ENCODE peak calls at places on chromosomes 13 and 19, in seven cellular contexts. S, G, C, V, B, Z and X are unnamed samples.

GRCh38 chr19:47587295-47587694 is 14.3 kb upstream of the ZNF541 start:
- DNase-seq in S (peak), G (peak), C (no peak), V (no peak), B (peak), Z (no peak), X (no peak)

GRCh38 chr19:57249329-57249728 is 8.9 kb downstream of the ZNF805 start:
- DNase-seq in S (peak), G (no peak), C (no peak), V (no peak), B (no peak), Z (no peak), X (no peak)

GRCh38 chr13:89968468-89968867 is 1379.0 kb upstream of the MIR17HG start:
- DNase-seq in S (no peak), G (no peak), C (no peak), V (no peak), B (no peak), Z (no peak), X (no peak)

GRCh38 chr19:30170081-30170480 is 202.1 kb upstream of the ZNF536 start:
- DNase-seq in S (no peak), G (no peak), C (no peak), V (no peak), B (no peak), Z (no peak), X (no peak)

GRCh38 chr19:1232652-1233360 is 5.0 kb downstream of the CBARP start:
- DNase-seq in S (peak), G (no peak), C (no peak), V (peak), B (no peak), Z (no peak), X (no peak)

GRCh38 chr13:67568205-67568604 is 338.1 kb upstream of the PCDH9 start:
- DNase-seq in S (no peak), G (no peak), C (no peak), V (no peak), B (no peak), Z (no peak), X (no peak)

GRCh38 chr19:1856698-1857603 is 6.4 kb downstream of the KLF16 start:
- DNase-seq in S (peak), G (peak), C (no peak), V (peak), B (peak), Z (no peak), X (peak)

GRCh38 chr19:1009043-1009975 is 9.1 kb downstream of the GRIN3B start:
- DNase-seq in S (peak), G (no peak), C (no peak), V (no peak), B (no peak), Z (no peak), X (no peak)

GRCh38 chr13:65940720-65941119 is 1289.4 kb downstream of the PCDH9 start:
- DNase-seq in S (no peak), G (no peak), C (no peak), V (no peak), B (no peak), Z (no peak), X (no peak)

GRCh38 chr13:51804295-51805172 is 571 bp upstream of the DHRS12 start:
- DNase-seq in S (no peak), G (no peak), C (no peak), V (no peak), B (no peak), Z (no peak), X (no peak)

GRCh38 chr13:33637978-33638743 is 179.8 kb upstream of the RFC3 start:
- DNase-seq in S (peak), G (peak), C (no peak), V (peak), B (no peak), Z (no peak), X (no peak)

GRCh38 chr13:109136873-109137272 is 507.5 kb downstream of the MYO16 start:
- DNase-seq in S (no peak), G (no peak), C (no peak), V (no peak), B (no peak), Z (no peak), X (no peak)

GRCh38 chr19:40217027-40217810 is 965 bp downstream of the TTC9B start:
- DNase-seq in S (no peak), G (peak), C (no peak), V (no peak), B (peak), Z (peak), X (peak)

GRCh38 chr19:39078436-39079200 is 5.5 kb upstream of the ACP7 start:
- DNase-seq in S (peak), G (no peak), C (no peak), V (peak), B (peak), Z (no peak), X (no peak)

GRCh38 chr13:37403776-37404497 is 194.6 kb downstream of the POSTN start:
- DNase-seq in S (peak), G (no peak), C (no peak), V (peak), B (no peak), Z (no peak), X (no peak)

DNA sequence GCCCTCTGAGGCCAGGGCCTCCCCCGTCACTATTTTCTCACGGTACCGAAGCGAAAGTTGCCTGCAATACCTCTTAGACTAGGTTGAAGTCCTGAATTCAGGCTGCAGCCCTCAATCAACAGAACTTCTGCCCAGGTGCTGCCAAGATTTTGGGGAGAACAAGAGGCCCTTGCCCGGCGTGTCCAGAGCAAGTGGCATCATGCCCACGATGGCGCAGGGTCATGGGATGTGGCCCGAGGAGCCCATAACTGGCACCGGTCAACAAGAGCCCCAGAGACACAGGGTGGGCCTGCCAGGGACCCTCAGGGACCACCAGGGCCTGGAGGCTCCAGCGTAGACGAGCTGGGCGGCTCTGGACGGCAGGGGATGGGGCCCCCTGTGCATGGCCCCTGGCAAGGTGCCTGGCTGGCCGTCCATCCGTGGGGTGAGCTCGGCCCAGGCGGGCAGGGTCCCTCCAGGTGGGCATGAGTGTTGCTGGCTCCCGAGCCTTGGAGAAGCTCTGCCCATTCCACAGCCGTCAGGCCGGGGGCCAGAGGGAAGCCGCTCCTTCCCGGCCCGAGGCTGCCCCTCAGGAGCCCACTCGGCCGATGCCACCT is 45.1 kb downstream of the GAS6 start:
- DNase-seq in S (no peak), G (no peak), C (no peak), V (no peak), B (no peak), Z (no peak), X (no peak)
- H3K23ac ChIP-seq in S (no peak), G (no peak), C (no peak), V (no peak), B (no peak), Z (no peak), X (no peak)

DNA sequence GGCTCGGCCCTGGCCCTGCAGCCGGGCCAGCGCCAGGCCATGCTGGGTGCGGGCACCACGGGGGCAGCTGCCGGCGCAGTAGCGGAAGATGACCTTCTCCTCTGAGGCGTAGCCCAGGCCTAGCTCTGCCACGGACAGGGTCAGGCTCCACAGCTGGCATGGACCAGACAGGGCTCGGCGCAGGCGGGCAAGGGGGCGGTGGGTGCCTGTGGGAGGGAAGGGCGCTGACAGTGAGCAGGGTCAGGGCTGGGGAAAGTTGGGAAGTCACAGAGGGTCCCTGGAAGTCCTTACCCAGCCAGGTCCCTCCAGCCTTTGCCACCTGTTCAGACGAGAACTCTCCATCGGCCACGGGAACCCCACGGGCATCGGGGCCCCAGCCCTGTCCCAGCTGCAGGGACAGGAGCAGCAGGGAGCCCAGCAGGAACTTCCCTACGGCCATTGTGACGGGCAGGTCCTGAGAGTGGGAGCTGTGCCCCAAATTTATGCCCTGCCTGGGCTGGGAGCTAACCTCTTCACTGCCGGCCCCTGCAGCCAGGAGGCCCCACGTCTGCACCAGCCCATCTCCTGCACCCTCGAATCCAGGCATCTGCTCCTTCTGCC is at the start of gene PSPN:
- DNase-seq in S (no peak), G (no peak), C (no peak), V (no peak), B (no peak), Z (no peak), X (no peak)
- H3K9ac ChIP-seq in S (no peak), G (no peak), C (no peak), V (peak), B (no peak), Z (no peak), X (no peak)

GRCh38 chr19:31882709-31883108 is 462.7 kb upstream of the ZNF507 start:
- DNase-seq in S (no peak), G (no peak), C (no peak), V (no peak), B (no peak), Z (no peak), X (no peak)

GRCh38 chr19:31881988-31882387 is 463.4 kb upstream of the ZNF507 start:
- DNase-seq in S (no peak), G (no peak), C (no peak), V (no peak), B (no peak), Z (no peak), X (no peak)

GRCh38 chr19:31880283-31880682 is 465.1 kb upstream of the ZNF507 start:
- DNase-seq in S (no peak), G (no peak), C (no peak), V (no peak), B (no peak), Z (no peak), X (no peak)

GRCh38 chr19:31885280-31885853 is 460.0 kb upstream of the ZNF507 start:
- DNase-seq in S (no peak), G (no peak), C (no peak), V (no peak), B (no peak), Z (no peak), X (no peak)

GRCh38 chr19:31883299-31883990 is 462.0 kb upstream of the ZNF507 start:
- DNase-seq in S (no peak), G (no peak), C (no peak), V (no peak), B (no peak), Z (no peak), X (no peak)
- H3K4ac ChIP-seq in S (no peak), G (no peak), C (no peak), V (no peak), B (no peak), Z (no peak), X (no peak)

GRCh38 chr19:5698635-5699422 is 8.7 kb downstream of the RPL36 start:
- DNase-seq in S (no peak), G (no peak), C (no peak), V (no peak), B (no peak), Z (no peak), X (no peak)
- H3K23ac ChIP-seq in S (no peak), G (no peak), C (peak), V (no peak), B (no peak), Z (no peak), X (no peak)

GRCh38 chr19:56097776-56098175 is 23.3 kb downstream of the ZNF787 start:
- DNase-seq in S (no peak), G (no peak), C (no peak), V (no peak), B (no peak), Z (no peak), X (no peak)
- H3K9ac ChIP-seq in S (no peak), G (no peak), C (no peak), V (no peak), B (no peak), Z (no peak), X (no peak)

GRCh38 chr13:27601208-27601607 is 19.1 kb downstream of the LNX2 start:
- DNase-seq in S (no peak), G (no peak), C (no peak), V (no peak), B (no peak), Z (no peak), X (no peak)
- H3K4ac ChIP-seq in S (no peak), G (no peak), C (no peak), V (no peak), B (no peak), Z (no peak), X (no peak)

DNA sequence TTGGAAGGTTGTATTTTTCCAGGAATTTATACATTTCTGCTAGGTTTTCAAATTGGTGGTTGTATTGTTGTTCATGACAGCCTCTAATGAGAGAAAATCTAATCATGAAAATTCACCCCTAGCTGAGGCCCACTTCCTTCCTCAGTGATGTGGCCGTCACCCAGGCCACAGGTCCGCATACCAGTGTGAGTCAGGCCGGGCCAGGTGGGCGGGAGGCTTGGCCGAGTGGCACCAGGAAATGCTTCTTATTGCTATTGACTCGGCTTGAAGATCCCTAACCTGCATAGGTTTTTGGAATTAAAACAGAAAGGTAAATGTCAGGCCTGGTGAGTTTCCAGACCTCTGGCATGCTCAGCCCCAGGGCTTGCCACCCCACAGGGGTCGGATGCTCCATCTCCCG is 88.7 kb downstream of the SCGB2B2 start:
- DNase-seq in S (no peak), G (no peak), C (no peak), V (no peak), B (no peak), Z (no peak), X (no peak)
- H3K23ac ChIP-seq in S (no peak), G (no peak), C (no peak), V (no peak), B (no peak), Z (no peak), X (no peak)